ENCODE peak calls at places on chromosomes 4 and X, in four cellular contexts. V is stimulated activated CD4-positive, alpha-beta T cell treated with anti-CD3 and anti-CD28 coated beads, Interleukin-15, amount 100 ng/mL, for 48 hours; D is dorsolateral prefrontal cortex; G is substantia nigra. H is an unnamed sample.

GRCh38 chr4:124025423-124025822 is 628.8 kb downstream of the SPRY1 start:
- DNase-seq in V (no peak), D (no peak), G (no peak), H (no peak)

GRCh38 chrX:128518508-128518907 is 466.3 kb upstream of the ACTRT1 start:
- DNase-seq in V (no peak), D (no peak), G (no peak), H (no peak)

GRCh38 chr4:32748061-32748460 is 2027.9 kb downstream of the PCDH7 start:
- DNase-seq in V (no peak), D (no peak), G (no peak), H (no peak)

GRCh38 chr4:167713756-167714155 is 378.6 kb upstream of the ANXA10 start:
- DNase-seq in V (no peak), D (no peak), G (no peak), H (no peak)

GRCh38 chrX:24372021-24372763 is 11.8 kb downstream of the SUPT20HL1 start:
- DNase-seq in V (no peak), D (no peak), G (no peak), H (no peak)

GRCh38 chr4:152564336-152564735 is 28.4 kb upstream of the FBXW7 start:
- DNase-seq in V (no peak), D (no peak), G (no peak), H (no peak)

GRCh38 chr4:33255094-33255493 is 2534.9 kb downstream of the PCDH7 start:
- DNase-seq in V (no peak), D (no peak), G (no peak), H (no peak)

GRCh38 chr4:186628058-186628711 is 72.8 kb upstream of the MTNR1A start:
- DNase-seq in V (no peak), D (no peak), G (no peak), H (no peak)

GRCh38 chr4:92599044-92599443 is 295.3 kb downstream of the GRID2 start:
- DNase-seq in V (no peak), D (no peak), G (no peak), H (no peak)

GRCh38 chr4:122898370-122899150 is 23.8 kb downstream of the NUDT6 start:
- DNase-seq in V (no peak), D (no peak), G (no peak), H (no peak)

GRCh38 chr4:80538276-80538926 is 202.9 kb downstream of the CFAP299 start:
- DNase-seq in V (no peak), D (no peak), G (no peak), H (no peak)

GRCh38 chrX:135688137-135688536 is 25.3 kb upstream of the CT45A1 start:
- DNase-seq in V (no peak), D (no peak), G (no peak), H (no peak)

GRCh38 chrX:9019151-9019550 is 14.8 kb downstream of the FAM9B start:
- DNase-seq in V (no peak), D (no peak), G (no peak), H (no peak)

GRCh38 chr4:71540749-71541269 is 202.0 kb downstream of the SLC4A4 start:
- DNase-seq in V (no peak), D (no peak), G (no peak), H (no peak)

GRCh38 chr4:2797545-2798305 is 4.8 kb downstream of the SH3BP2 start:
- DNase-seq in V (no peak), D (no peak), G (no peak), H (peak; percentile 40)

GRCh38 chr4:173937871-173938270 is 345.6 kb downstream of the FBXO8 start:
- DNase-seq in V (no peak), D (no peak), G (no peak), H (no peak)

GRCh38 chr4:180828455-180829018 is 1414.7 kb upstream of the TENM3 start:
- DNase-seq in V (no peak), D (peak; percentile 17), G (peak; percentile 12), H (no peak)